ENCODE peak calls at places on chromosomes 1 and 21, in seven cellular contexts. V is neural crest cell; N is M059J; R is Right ventricle myocardium inferior; D is GM23248; C is NCI-H774; B is stimulated activated CD8-positive, alpha-beta memory T cell treated with anti-CD3 and anti-CD28 coated beads, Interleukin-15, amount 100 ng/mL, for 24 hours. L is an unnamed sample.

GRCh38 chr1:101203812-101204540 is 32.8 kb upstream of the S1PR1 start:
- DNase-seq in B (no peak), N (peak), C (no peak), D (peak), R (no peak), V (no peak), L (no peak)

GRCh38 chr1:33120436-33121231 is 39.7 kb downstream of the AZIN2 start:
- DNase-seq in N (peak), V (no peak), D (no peak), B (no peak), C (no peak), R (no peak), L (no peak)

GRCh38 chr1:154427173-154428139 is 22.3 kb downstream of the IL6R start:
- DNase-seq in V (no peak), C (no peak), D (no peak), R (peak), B (no peak), N (peak), L (no peak)

GRCh38 chr1:36589006-36589405 is 106.3 kb upstream of the CSF3R start:
- DNase-seq in N (no peak), R (no peak), V (no peak), C (no peak), D (no peak), B (no peak), L (no peak)

GRCh38 chr1:227219715-227220292 is 98.5 kb downstream of the CDC42BPA start:
- DNase-seq in D (no peak), R (no peak), B (no peak), C (no peak), V (no peak), N (no peak), L (no peak)

GRCh38 chr1:180235502-180236239 is 5.6 kb downstream of the LHX4 start:
- DNase-seq in V (no peak), N (no peak), B (no peak), R (no peak), D (no peak), C (no peak), L (no peak)

GRCh38 chr21:38333290-38334272 is 76.8 kb downstream of the KCNJ15 start:
- DNase-seq in V (no peak), R (no peak), N (peak), B (no peak), D (no peak), C (no peak), L (no peak)

GRCh38 chr1:84156210-84156621 is 12.1 kb downstream of the PRKACB start:
- DNase-seq in V (no peak), C (no peak), R (no peak), D (peak), B (no peak), N (peak), L (no peak)

GRCh38 chr1:41573803-41574713 is 89.6 kb upstream of the EDN2 start:
- DNase-seq in B (peak), R (peak), V (peak), N (peak), D (peak), C (peak), L (peak)

GRCh38 chr1:31010081-31010989 is 55.2 kb downstream of the PUM1 start:
- DNase-seq in D (peak), N (peak), B (no peak), C (no peak), R (no peak), V (no peak), L (no peak)

GRCh38 chr1:22143065-22143514 is at the start of gene WNT4:
- DNase-seq in R (no peak), N (peak), V (peak), B (no peak), C (peak), D (peak), L (no peak)

GRCh38 chr21:43274946-43275310 is 106.1 kb downstream of the CRYAA start:
- DNase-seq in V (no peak), N (no peak), B (no peak), R (peak), D (no peak), C (no peak), L (no peak)

GRCh38 chr1:36093226-36093625 is 4.5 kb downstream of the ADPRS start:
- DNase-seq in N (no peak), R (no peak), B (no peak), D (no peak), C (no peak), V (no peak), L (no peak)

GRCh38 chr1:172608098-172608601 is 50.8 kb upstream of the FASLG start:
- DNase-seq in V (no peak), N (no peak), D (no peak), B (no peak), C (no peak), R (no peak), L (no peak)

GRCh38 chr1:58785424-58786058 is 1.7 kb upstream of the JUN start:
- DNase-seq in R (peak), N (peak), V (peak), B (no peak), C (peak), D (no peak), L (no peak)